ENCODE peak calls at places on chromosomes 16 and 17, in four cellular contexts. X is A549, C is HepG2, V is SK-N-SH. W is an unnamed sample.

GRCh38 chr17:76272541-76273434 is 7.6 kb downstream of the UBALD2 start:
- DNase-seq in V (no peak), X (no peak), C (no peak), W (no peak)

GRCh38 chr16:82070656-82071369 is 35.8 kb downstream of the HSD17B2 start:
- DNase-seq in C (no peak), X (no peak), V (no peak), W (no peak)

GRCh38 chr16:2178321-2179106 is 17.9 kb downstream of the CASKIN1 start:
- DNase-seq in C (no peak), V (peak), X (no peak), W (no peak)

GRCh38 chr16:56450901-56451752 is at the start of the genes NUDT21 and OGFOD1:
- DNase-seq in X (peak), C (peak), V (peak), W (peak)

GRCh38 chr16:21076186-21076883 is 74.3 kb downstream of the DNAH3 start:
- DNase-seq in C (peak), X (no peak), V (no peak), W (no peak)

GRCh38 chr17:69428252-69428980 is 13.9 kb downstream of the MAP2K6 start:
- DNase-seq in V (no peak), C (no peak), X (no peak), W (no peak)

GRCh38 chr16:14301150-14302030 is 230.3 kb downstream of the MRTFB start:
- DNase-seq in V (peak), C (peak), X (peak), W (no peak)

GRCh38 chr17:40910441-40910841 is 25.4 kb upstream of the KRT20 start:
- DNase-seq in X (no peak), C (no peak), V (no peak), W (no peak)

GRCh38 chr16:31333686-31334649 is 21.0 kb upstream of the ITGAX start:
- DNase-seq in V (peak), X (peak), C (peak), W (no peak)

GRCh38 chr17:40480501-40481003 is 20.9 kb downstream of the TNS4 start:
- DNase-seq in X (peak), C (peak), V (no peak), W (peak)

GRCh38 chr17:28549274-28550132 is 2.9 kb downstream of the UNC119 start:
- DNase-seq in V (no peak), C (no peak), X (no peak), W (no peak)

GRCh38 chr17:45241315-45242011 is 19.8 kb downstream of the FMNL1 start:
- DNase-seq in X (no peak), V (peak), C (no peak), W (no peak)

GRCh38 chr17:64599187-64599676 is 62.9 kb downstream of the SMURF2 start:
- DNase-seq in V (no peak), C (no peak), X (no peak), W (no peak)

GRCh38 chr17:49843774-49844350 is 4.0 kb downstream of the TAC4 start:
- DNase-seq in V (no peak), X (peak), C (no peak), W (no peak)

GRCh38 chr17:44235583-44235936 is 16.1 kb upstream of the UBTF start:
- DNase-seq in V (no peak), C (no peak), X (no peak), W (no peak)

GRCh38 chr17:39194089-39194984 is 3.1 kb downstream of the CACNB1 start:
- DNase-seq in V (peak), X (peak), C (peak), W (no peak)

GRCh38 chr17:73105448-73105847 is 13.0 kb upstream of the SLC39A11 start:
- DNase-seq in V (no peak), C (no peak), X (no peak), W (no peak)

GRCh38 chr16:64434526-64435069 is 687.3 kb downstream of the CDH11 start:
- DNase-seq in X (no peak), V (no peak), C (no peak), W (no peak)

GRCh38 chr17:81523139-81524062 is 4.8 kb upstream of the FSCN2 start:
- DNase-seq in V (peak), X (no peak), C (peak), W (no peak)

GRCh38 chr16:89359296-89360147 is 130.8 kb downstream of the ANKRD11 start:
- DNase-seq in C (no peak), V (no peak), X (no peak), W (no peak)

GRCh38 chr17:78759969-78760352 is 22.1 kb downstream of the CYTH1 start:
- DNase-seq in V (no peak), X (no peak), C (no peak), W (no peak)

GRCh38 chr16:60259956-60260355 is 1525.8 kb upstream of the GOT2 start:
- DNase-seq in C (no peak), V (no peak), X (no peak), W (no peak)

GRCh38 chr16:3797473-3797872 is 80.1 kb upstream of the TRAP1 start:
- DNase-seq in V (no peak), C (no peak), X (no peak), W (no peak)

GRCh38 chr16:1871974-1872635 is at the start of gene MEIOB:
- DNase-seq in C (no peak), V (peak), X (peak), W (no peak)

GRCh38 chr17:2138768-2139167 is 83.9 kb downstream of the HIC1 start:
- DNase-seq in V (peak), X (no peak), C (peak), W (peak)

GRCh38 chr16:66830422-66831404 is at the start of gene NAE1:
- DNase-seq in C (peak), V (peak), X (peak), W (peak)

GRCh38 chr16:85491798-85492616 is 121.1 kb upstream of the GSE1 start:
- DNase-seq in C (peak), X (no peak), V (no peak), W (no peak)

GRCh38 chr17:54901230-54901847 is 687 bp downstream of the TOM1L1 start:
- DNase-seq in C (peak), X (peak), V (peak), W (no peak)

GRCh38 chr17:17685775-17686291 is 4.6 kb downstream of the RAI1 start:
- DNase-seq in C (no peak), V (peak), X (peak), W (no peak)

GRCh38 chr16:49951568-49952195 is 73.3 kb upstream of the CNEP1R1 start:
- DNase-seq in V (no peak), X (no peak), C (no peak), W (no peak)

GRCh38 chr16:19705131-19705501 is 12.9 kb downstream of the KNOP1 start:
- DNase-seq in V (no peak), C (no peak), X (no peak), W (no peak)

GRCh38 chr16:11909653-11910551 is 5.9 kb downstream of the GSPT1 start:
- DNase-seq in V (no peak), C (no peak), X (no peak), W (no peak)

GRCh38 chr16:71840052-71840451 is 5.7 kb upstream of the ATXN1L start:
- DNase-seq in V (no peak), X (no peak), C (no peak), W (no peak)

GRCh38 chr17:38431343-38432145 is 3.3 kb downstream of the ARHGAP23 start:
- DNase-seq in C (no peak), V (no peak), X (no peak), W (no peak)

GRCh38 chr17:74904687-74905409 is 11.4 kb upstream of the FADS6 start:
- DNase-seq in X (no peak), V (no peak), C (no peak), W (no peak)
- TF ChIP-seq PBX3 in X (no peak), V (no peak), C (no peak), W (no peak)

GRCh38 chr16:59146140-59146539 is 412.0 kb upstream of the GOT2 start:
- DNase-seq in V (no peak), C (no peak), X (no peak), W (no peak)

GRCh38 chr16:59154295-59154694 is 420.2 kb upstream of the GOT2 start:
- DNase-seq in X (no peak), C (no peak), V (no peak), W (no peak)

GRCh38 chr16:59148756-59149155 is 414.6 kb upstream of the GOT2 start:
- DNase-seq in V (no peak), C (no peak), X (no peak), W (no peak)

DNA sequence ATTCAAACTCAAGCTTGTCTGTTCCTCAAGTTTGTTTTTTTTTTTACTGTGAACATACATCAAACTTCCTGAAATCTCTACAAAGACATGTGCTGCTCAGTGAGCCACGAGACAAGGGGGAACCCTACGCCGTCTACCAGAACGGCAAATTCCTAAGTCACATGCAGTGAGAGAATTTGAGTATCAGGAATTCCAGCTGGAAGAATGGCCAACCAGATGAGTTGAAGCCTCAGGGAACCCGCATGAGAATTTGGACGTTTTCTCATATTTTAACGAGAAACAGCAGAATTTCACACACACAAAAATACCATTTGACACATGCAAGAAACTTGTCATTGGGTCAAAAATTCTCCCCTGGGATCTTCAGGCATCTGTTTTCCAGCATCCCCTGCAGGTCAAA is 414.2 kb upstream of the GOT2 start:
- DNase-seq in C (no peak), V (no peak), X (no peak), W (no peak)
- TF ChIP-seq PBX3 in C (no peak), V (no peak), X (no peak), W (no peak)

DNA sequence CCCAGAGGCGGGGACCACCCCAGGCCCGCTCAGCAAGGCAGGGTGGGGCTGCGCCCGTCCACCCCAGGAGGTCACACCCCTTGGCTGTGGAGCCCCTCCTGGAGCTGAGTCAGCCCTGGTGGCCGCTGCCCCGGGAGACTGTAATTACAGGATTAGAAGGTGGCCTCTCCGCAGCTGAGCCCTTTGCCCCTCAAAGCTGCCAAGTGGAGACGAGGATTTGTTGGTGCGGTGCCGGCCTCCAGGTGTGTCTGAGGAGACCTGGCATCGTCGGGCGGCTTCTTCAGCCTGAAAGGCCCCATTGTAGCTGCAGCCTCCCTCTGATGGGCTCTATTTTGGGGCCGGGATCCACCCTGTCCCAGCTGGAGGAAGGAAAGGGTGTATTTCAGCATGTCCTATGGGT is 22.7 kb upstream of the SPNS2 start:
- DNase-seq in X (no peak), V (no peak), C (no peak), W (no peak)
- TF ChIP-seq PBX3 in X (no peak), V (no peak), C (no peak), W (no peak)

GRCh38 chr16:35450648-35451047 is 1991.2 kb downstream of the TP53TG3F start:
- DNase-seq in V (no peak), C (no peak), X (no peak), W (no peak)
- TF ChIP-seq PBX3 in V (no peak), C (no peak), X (no peak), W (no peak)

DNA sequence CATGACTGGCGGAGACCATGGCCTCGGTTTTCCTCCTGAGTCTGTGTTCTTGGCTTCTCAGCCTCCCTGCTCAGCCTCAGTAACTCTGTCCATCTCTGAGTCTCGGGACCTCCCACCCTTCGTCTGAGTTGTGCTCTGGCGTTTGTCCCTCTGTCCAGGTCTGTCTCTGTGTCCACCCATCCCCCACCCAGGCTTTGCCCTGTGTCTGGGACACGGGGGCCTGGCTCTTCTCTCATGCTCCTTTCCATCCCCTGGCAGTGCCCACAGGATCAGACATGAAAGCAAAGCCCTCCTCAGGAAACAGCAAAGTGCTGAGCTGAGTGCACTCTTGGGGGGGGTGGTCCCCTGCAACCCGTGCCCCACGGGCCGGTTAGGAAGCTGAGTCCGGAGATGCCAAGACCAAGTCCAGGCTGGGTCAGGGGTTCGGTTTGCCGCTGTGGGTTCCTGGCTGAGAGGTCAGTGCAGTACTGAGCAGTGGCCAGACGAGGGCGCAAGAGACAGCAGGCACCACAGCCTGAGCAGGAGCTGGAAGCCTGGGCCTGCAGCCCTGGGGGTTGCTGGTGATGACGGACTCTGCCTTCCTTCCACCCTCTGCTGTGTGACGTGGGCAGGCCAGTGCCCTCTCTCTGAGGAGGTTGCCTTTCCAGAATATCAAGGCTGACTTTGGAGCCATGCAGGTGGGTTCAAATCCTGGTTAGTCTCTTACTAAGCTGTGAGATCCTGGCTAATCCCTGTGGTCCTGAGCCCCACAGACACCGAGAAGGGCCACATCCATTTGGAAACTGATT is 2.5 kb downstream of the P2RX1 start:
- DNase-seq in V (peak), X (peak), C (peak), W (peak)
- TF ChIP-seq PBX3 in V (no peak), X (no peak), C (no peak), W (no peak)

GRCh38 chr16:58086381-58087208 is 42.6 kb downstream of the CFAP20 start:
- DNase-seq in C (no peak), V (peak), X (no peak), W (no peak)
- TF ChIP-seq PBX3 in C (no peak), V (no peak), X (no peak), W (no peak)